ENCODE peak calls at places on chromosomes 12 and 14, in five cellular contexts. U, E, X, R and L are unnamed samples.

GRCh38 chr12:124695861-124696260 is 128.4 kb upstream of the NCOR2 start:
- DNase-seq in R (no peak), U (no peak), X (no peak), E (no peak), L (peak)

GRCh38 chr14:58690801-58691516 is 53.2 kb downstream of the DACT1 start:
- DNase-seq in E (no peak), R (no peak), X (no peak), U (no peak), L (no peak)

GRCh38 chr12:11855993-11856374 is 206.5 kb downstream of the ETV6 start:
- DNase-seq in E (no peak), R (no peak), X (no peak), U (no peak), L (peak)

GRCh38 chr12:52278530-52278929 is 4.1 kb downstream of the KRT86 start:
- DNase-seq in U (no peak), E (no peak), X (no peak), R (no peak), L (peak)

GRCh38 chr14:101496779-101497420 is 64.4 kb upstream of the DIO3 start:
- DNase-seq in U (peak), E (peak), R (peak), X (no peak), L (peak)

GRCh38 chr12:31317471-31318397 is 8.2 kb downstream of the SINHCAF start:
- DNase-seq in X (no peak), E (no peak), U (no peak), R (no peak), L (peak)

GRCh38 chr12:124460771-124461170 is 106.6 kb downstream of the NCOR2 start:
- DNase-seq in R (no peak), E (no peak), X (no peak), U (no peak), L (no peak)

GRCh38 chr12:109811624-109811995 is 21.6 kb downstream of the TRPV4 start:
- DNase-seq in R (no peak), X (no peak), E (no peak), U (no peak), L (no peak)

GRCh38 chr12:62912644-62913043 is 22.3 kb downstream of the PPM1H start:
- DNase-seq in R (no peak), E (no peak), U (no peak), X (no peak), L (no peak)

GRCh38 chr14:55586411-55586810 is 6.4 kb downstream of the KTN1 start:
- DNase-seq in U (no peak), E (no peak), X (no peak), R (no peak), L (no peak)

GRCh38 chr14:47186491-47186890 is 488.9 kb downstream of the MDGA2 start:
- DNase-seq in E (no peak), R (no peak), U (no peak), X (peak), L (no peak)

GRCh38 chr12:47032644-47033043 is 46.8 kb upstream of the PCED1B start:
- DNase-seq in U (no peak), E (no peak), R (no peak), X (no peak), L (peak)

GRCh38 chr12:86526060-86526595 is 269.9 kb upstream of the MGAT4C start:
- DNase-seq in U (no peak), E (no peak), X (no peak), R (no peak), L (no peak)

GRCh38 chr14:99381688-99382060 is 99.0 kb downstream of the SETD3 start:
- DNase-seq in R (no peak), U (no peak), X (no peak), E (no peak), L (no peak)

GRCh38 chr12:102216086-102216691 is 18.6 kb upstream of the PMCH start:
- DNase-seq in U (no peak), E (no peak), X (peak), R (no peak), L (no peak)
- H3K4me3 ChIP-seq in U (no peak), E (no peak), X (no peak), R (no peak), L (no peak)

GRCh38 chr12:93804392-93805179 is 127.4 kb downstream of the CRADD start:
- DNase-seq in U (no peak), E (no peak), X (no peak), R (no peak), L (no peak)
- H3K4me3 ChIP-seq in U (no peak), E (no peak), X (no peak), R (no peak), L (no peak)

GRCh38 chr14:77031680-77032482 is 3.4 kb upstream of the IRF2BPL start:
- DNase-seq in E (no peak), R (no peak), X (no peak), U (no peak), L (no peak)
- H3K4me3 ChIP-seq in E (no peak), R (peak), X (no peak), U (no peak), L (no peak)

GRCh38 chr14:52402812-52403526 is 88.9 kb downstream of the PTGER2 start:
- DNase-seq in X (no peak), U (no peak), R (no peak), E (no peak), L (no peak)

GRCh38 chr14:52397844-52398243 is 83.7 kb downstream of the PTGER2 start:
- DNase-seq in E (no peak), X (no peak), U (no peak), R (no peak), L (no peak)

GRCh38 chr14:52399104-52399503 is 85.0 kb downstream of the PTGER2 start:
- DNase-seq in E (no peak), X (no peak), U (no peak), R (no peak), L (no peak)

GRCh38 chr14:52399886-52400599 is 85.9 kb downstream of the PTGER2 start:
- DNase-seq in R (no peak), E (no peak), X (no peak), U (no peak), L (peak)

GRCh38 chr14:52400846-52401245 is 86.7 kb downstream of the PTGER2 start:
- DNase-seq in R (no peak), X (no peak), U (no peak), E (no peak), L (no peak)
- H3K4me3 ChIP-seq in R (no peak), X (no peak), U (no peak), E (no peak), L (no peak)

DNA sequence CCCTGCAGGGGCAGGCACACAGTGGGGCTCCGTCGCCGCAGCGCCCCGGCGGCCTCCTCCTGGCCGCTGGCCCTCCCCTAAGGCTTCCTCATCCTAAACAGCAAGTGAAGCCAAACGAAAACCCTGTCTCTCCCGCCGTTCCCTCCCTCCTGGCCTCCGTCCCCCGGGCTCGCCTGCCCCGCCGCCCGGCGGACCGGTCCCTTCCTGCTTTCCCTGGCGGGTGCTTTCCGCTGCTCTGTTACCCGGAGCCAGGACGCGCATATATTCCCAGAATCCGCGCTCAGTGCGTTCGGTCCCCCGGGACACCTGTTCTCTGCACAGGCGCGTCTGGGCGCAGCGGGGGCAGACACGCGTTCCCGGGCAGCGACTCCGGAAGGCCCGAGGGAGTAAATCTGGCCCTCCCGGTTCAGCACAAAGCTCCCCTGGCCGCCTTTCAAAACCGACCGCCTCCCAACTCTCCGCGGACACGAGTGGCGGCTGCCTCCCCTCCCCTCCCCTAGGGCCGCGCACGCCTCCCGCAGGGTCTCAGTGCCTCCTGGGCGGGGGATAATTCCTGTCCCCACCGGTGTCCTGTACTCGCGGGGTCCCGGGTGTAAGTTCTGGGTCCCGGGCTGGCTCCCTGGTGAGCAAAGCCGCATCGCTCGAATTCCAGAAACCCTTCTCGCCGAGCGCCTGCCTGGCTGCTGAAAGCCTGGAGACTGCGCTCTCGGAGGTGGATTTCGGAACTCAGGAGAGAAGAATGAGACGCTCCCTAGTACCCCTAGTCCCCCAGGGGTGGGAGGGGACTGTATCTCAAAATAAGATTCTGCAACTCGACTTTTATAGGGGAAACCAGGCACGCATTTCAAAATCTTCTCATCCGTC is 21.4 kb upstream of the CEP170B start:
- DNase-seq in R (no peak), E (peak), U (no peak), X (no peak), L (peak)
- H3K4me3 ChIP-seq in R (peak), E (peak), U (peak), X (no peak), L (peak)

GRCh38 chr12:6360080-6360571 is 15.2 kb downstream of the SCNN1A start:
- DNase-seq in E (no peak), R (no peak), X (no peak), U (no peak), L (no peak)
- H3K4me3 ChIP-seq in E (no peak), R (no peak), X (no peak), U (no peak), L (no peak)

DNA sequence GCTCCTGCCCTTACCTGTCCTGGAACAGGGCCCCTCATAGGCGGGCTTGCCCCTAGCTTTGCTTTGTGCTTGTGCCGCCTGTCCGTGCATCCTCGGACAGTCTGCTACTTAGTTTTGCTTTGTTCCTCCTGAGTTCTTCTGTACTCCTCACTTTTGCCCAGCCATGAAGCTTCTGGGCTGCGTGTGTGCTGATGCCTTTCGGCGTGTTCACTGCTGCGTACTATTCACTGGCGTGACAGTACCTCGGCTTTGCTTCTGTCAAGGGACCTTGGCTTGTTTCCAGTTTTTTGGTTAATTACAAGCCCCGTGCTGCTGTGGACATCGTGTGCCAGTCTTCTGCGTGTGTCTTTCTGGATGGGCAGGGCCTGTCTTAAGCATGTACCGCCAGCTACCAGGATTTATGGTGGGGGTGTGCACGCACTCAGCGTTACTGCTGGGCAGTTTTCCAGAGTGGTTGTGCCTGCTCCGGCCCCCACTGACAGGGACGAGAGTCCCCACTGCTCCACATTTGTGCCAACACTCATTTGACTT is 2.5 kb downstream of the PACS2 start:
- DNase-seq in E (no peak), R (no peak), X (no peak), U (no peak), L (no peak)
- H3K4me3 ChIP-seq in E (no peak), R (peak), X (no peak), U (no peak), L (no peak)

GRCh38 chr14:20631821-20632389 is 9.6 kb downstream of the OR6S1 start:
- DNase-seq in U (peak), R (no peak), X (no peak), E (no peak), L (peak)
- H3K4me3 ChIP-seq in U (no peak), R (peak), X (peak), E (peak), L (peak)

GRCh38 chr12:66191547-66192126 is 2.6 kb downstream of the IRAK3 start:
- DNase-seq in X (no peak), R (no peak), E (no peak), U (no peak), L (no peak)
- H3K4me3 ChIP-seq in X (no peak), R (no peak), E (no peak), U (no peak), L (no peak)

GRCh38 chr14:60278350-60278749 is 29.3 kb downstream of the PPM1A start:
- DNase-seq in X (no peak), U (no peak), R (no peak), E (no peak), L (peak)
- H3K4me3 ChIP-seq in X (no peak), U (no peak), R (no peak), E (no peak), L (no peak)